ENCODE peak calls at places on chromosomes 12 and 14, in four cellular contexts. K is Panc1, W is mammary epithelial cell, A is HL-60. S is an unnamed sample. For H3K27me3, the result is how much of the 10 kb centered on the place peaks cover.

GRCh38 chr14:39060818-39061437 is 42.1 kb downstream of the SEC23A start:
- DNase-seq in K (no peak), W (no peak), A (no peak), S (no peak)

GRCh38 chr12:49972641-49973360 is at the start of gene AQP6:
- DNase-seq in K (no peak), W (no peak), A (no peak), S (no peak)

GRCh38 chr14:63210812-63211211 is 6.6 kb downstream of the RHOJ start:
- DNase-seq in K (no peak), W (no peak), A (no peak), S (no peak)

GRCh38 chr12:94690199-94690695 is 39.9 kb upstream of the TMCC3 start:
- DNase-seq in K (no peak), W (no peak), A (no peak), S (no peak)

GRCh38 chr14:103880986-103881926 is 33.9 kb upstream of the PPP1R13B start:
- DNase-seq in K (no peak), W (no peak), A (no peak), S (no peak)

GRCh38 chr14:93011650-93012317 is 88.8 kb downstream of the CHGA start:
- DNase-seq in K (no peak), W (no peak), A (no peak), S (no peak)

GRCh38 chr12:6183689-6184441 is 16.3 kb upstream of the CD9 start:
- DNase-seq in K (no peak), W (peak), A (no peak), S (no peak)

GRCh38 chr12:104263580-104264358 is 39.8 kb upstream of the EID3 start:
- DNase-seq in K (no peak), W (peak), A (no peak), S (no peak)

GRCh38 chr12:18502422-18502821 is 235.4 kb downstream of the PLCZ1 start:
- DNase-seq in K (no peak), W (no peak), A (no peak), S (no peak)

GRCh38 chr12:46267618-46268348 is 1.1 kb downstream of the SLC38A1 start:
- DNase-seq in K (no peak), W (peak), A (no peak), S (no peak)

GRCh38 chr14:79161576-79161975 is 991.4 kb downstream of the NRXN3 start:
- DNase-seq in K (no peak), W (peak), A (no peak), S (peak)

GRCh38 chr14:101562659-101563351 is 1.5 kb downstream of the DIO3 start:
- DNase-seq in K (no peak), W (no peak), A (no peak), S (no peak)

GRCh38 chr14:101560534-101561113 is 671 bp upstream of the DIO3 start:
- DNase-seq in K (no peak), W (no peak), A (no peak), S (no peak)

GRCh38 chr14:101561897-101562490 is 699 bp downstream of the DIO3 start:
- DNase-seq in K (no peak), W (no peak), A (no peak), S (no peak)

GRCh38 chr14:101559624-101560533 is 1.4 kb upstream of the DIO3 start:
- DNase-seq in K (no peak), W (no peak), A (no peak), S (no peak)

DNA sequence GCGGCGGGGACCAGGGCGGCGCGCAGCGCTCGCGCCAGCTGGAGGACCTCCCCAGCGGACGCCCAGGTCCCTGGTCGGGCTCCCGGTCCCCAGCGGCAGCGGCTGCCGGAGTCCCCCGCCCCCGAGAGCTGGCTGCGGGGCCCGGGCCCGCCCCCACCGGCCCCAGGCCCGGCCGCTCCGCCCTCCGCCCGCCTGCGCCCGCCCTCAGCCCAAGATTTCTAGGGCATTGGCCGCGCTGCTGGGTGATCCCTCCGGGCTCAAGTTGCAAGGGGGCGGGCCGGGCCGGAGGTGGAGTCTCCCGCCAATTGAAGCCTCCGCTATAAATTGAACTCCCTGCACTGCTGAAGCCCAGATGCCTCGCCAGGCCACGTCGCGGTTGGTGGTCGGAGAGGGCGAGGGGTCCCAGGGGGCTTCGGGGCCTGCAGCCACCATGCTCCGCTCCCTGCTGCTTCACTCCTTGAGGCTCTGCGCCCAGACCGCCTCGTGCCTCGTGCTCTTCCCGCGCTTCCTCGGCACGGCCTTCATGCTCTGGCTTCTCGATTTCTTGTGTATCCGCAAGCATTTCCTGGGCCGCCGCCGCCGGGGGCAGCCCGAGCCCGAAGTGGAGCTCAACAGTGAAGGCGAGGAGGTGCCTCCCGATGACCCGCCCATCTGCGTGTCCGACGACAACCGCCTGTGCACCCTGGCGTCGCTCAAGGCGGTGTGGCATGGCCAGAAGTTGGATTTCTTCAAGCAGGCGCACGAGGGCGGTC is at the start of gene DIO3:
- DNase-seq in K (no peak), W (no peak), A (no peak), S (no peak)
- H3K27me3 ChIP-seq in K (under half), W (half or more), A (half or more), S (half or more)

GRCh38 chr14:41606249-41607118 is at the start of gene LRFN5:
- DNase-seq in K (no peak), W (no peak), A (no peak), S (no peak)
- H3K4me3 ChIP-seq in K (peak), W (peak), A (peak), S (peak)

DNA sequence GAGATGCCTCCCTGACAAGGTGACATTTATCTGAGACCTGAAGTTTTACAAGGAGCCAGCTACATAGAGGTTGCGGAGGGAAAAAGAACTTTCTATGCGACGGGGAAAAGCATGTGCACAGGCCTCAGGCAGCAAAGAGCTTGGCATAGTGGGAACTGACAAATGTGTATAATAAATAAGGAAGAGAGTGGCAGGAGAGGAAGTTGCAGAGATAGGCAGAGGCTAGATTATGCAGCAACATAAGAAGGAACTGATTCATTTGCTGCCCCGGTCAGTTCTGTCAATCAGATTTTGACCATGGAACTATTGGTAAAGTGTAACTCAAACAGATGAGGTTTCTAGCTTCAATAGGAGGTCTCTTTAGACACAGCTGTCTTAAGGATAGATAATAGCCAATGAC is 33.7 kb upstream of the RIC8B start:
- DNase-seq in K (no peak), W (no peak), A (no peak), S (no peak)
- H3K27me3 ChIP-seq in K (under half), W (under half), A (under half), S (under half)

GRCh38 chr12:113237748-113238147 is 16.5 kb downstream of the TPCN1 start:
- DNase-seq in K (no peak), W (no peak), A (no peak), S (no peak)
- H3K4me3 ChIP-seq in K (no peak), W (no peak), A (no peak), S (no peak)

DNA sequence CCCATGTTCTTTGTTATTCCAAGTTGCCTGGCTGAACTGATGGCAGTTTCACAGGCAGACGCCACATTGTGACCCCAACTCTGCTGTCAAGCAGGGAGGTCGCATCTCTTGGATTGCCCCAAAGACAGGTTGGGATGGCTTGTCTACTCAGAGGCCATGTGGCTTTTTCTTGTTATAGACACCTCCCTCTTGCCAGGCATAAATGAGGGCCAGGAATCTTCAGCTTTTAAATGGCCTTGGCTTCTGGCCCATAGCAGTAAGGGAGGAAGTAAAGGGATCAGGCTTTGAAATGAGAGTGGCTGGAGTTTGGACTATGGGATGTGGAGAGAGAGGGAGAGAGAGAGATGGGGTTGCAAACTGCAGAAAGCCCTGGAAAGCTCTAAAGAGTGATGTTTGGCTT is 215.0 kb downstream of the TBX5 start:
- DNase-seq in K (no peak), W (no peak), A (no peak), S (no peak)
- H3K27me3 ChIP-seq in K (under half), W (under half), A (under half), S (under half)

DNA sequence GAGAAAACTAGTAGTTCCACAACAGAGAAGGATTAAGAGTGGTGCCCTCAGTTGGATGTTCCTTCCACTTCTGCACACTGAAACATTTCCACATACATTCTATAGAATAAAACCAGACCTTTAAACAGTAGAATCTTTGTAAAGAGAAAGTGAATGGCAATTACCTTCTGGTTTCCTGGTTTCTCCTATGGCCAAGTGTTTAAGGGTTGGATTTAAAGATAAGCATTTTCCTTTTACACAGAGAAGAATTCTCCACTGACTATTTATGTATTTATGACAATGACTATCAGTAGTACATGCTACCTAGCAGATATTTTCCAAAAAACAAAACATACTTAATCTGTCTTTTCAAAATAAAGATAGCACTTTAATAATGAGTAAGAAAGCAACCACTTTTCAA is 3.2 kb downstream of the ATG2B start:
- DNase-seq in K (no peak), W (no peak), A (no peak), S (no peak)
- H3K4me3 ChIP-seq in K (no peak), W (no peak), A (no peak), S (no peak)

S was measured in kidney epithelial cell.